ENCODE peak calls at places on chromosome 20, in four cellular contexts. E is activated B cell treated with CpG ODN at 0.5 μM for 24 hours, F is B cell, M is brain microvascular endothelial cell. Y is an unnamed sample.

GRCh38 chr20:17786221-17786718 is 86.5 kb downstream of the BANF2 start:
- DNase-seq in E (no peak), M (peak; percentile 54), F (no peak), Y (no peak)

GRCh38 chr20:41361757-41362747 is 4.6 kb downstream of the EMILIN3 start:
- DNase-seq in M (no peak), F (no peak), E (no peak), Y (no peak)

GRCh38 chr20:18683839-18684238 is 96.0 kb downstream of the DTD1 start:
- DNase-seq in E (no peak), F (no peak), M (no peak), Y (no peak)

GRCh38 chr20:38132910-38133501 is 32.1 kb downstream of the TGM2 start:
- DNase-seq in M (no peak), F (no peak), E (no peak), Y (no peak)

GRCh38 chr20:19114410-19114809 is 98.0 kb upstream of the SLC24A3 start:
- DNase-seq in E (no peak), F (no peak), M (no peak), Y (no peak)

GRCh38 chr20:38863024-38863851 is 57.7 kb downstream of the PPP1R16B start:
- DNase-seq in M (no peak), E (peak; percentile 52), F (peak; percentile 79), Y (no peak)

GRCh38 chr20:1618479-1618878 is 1.3 kb downstream of the SIRPB1 start:
- DNase-seq in F (no peak), E (no peak), M (no peak), Y (no peak)

GRCh38 chr20:44053046-44053445 is 133.9 kb downstream of the JPH2 start:
- DNase-seq in E (no peak), M (no peak), F (no peak), Y (peak; percentile 5)

GRCh38 chr20:7622399-7622961 is 317.8 kb downstream of the HAO1 start:
- DNase-seq in E (no peak), M (no peak), F (no peak), Y (no peak)

GRCh38 chr20:62523473-62524203 is 47.8 kb upstream of the GATA5 start:
- DNase-seq in F (no peak), M (no peak), E (no peak), Y (no peak)

GRCh38 chr20:51381557-51381956 is 161.0 kb downstream of the NFATC2 start:
- DNase-seq in F (no peak), E (no peak), M (no peak), Y (no peak)
- TF ChIP-seq CTCF in F (no peak), E (no peak), M (no peak), Y (no peak)

DNA sequence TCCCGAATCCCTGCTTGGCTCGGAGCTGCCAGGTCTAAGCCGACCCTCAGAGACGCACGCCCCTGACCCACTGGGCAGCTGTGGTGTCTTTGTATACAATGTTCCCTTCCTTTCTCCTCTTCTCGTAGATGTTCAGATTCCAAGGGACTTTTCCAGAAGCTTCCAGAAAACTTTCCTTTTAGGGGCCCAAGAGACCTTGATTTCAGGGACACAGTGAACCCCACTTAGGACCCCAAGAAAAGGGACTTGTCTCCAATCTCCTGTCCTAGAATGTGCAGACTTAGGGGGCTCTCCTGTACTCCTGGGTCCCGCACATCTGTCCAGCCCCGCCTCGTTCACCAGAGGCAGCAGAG is 103.5 kb downstream of the EDN3 start:
- DNase-seq in E (no peak), F (no peak), M (no peak), Y (no peak)
- TF ChIP-seq CTCF in E (no peak), F (peak; percentile 32), M (no peak), Y (peak; percentile 2)

DNA sequence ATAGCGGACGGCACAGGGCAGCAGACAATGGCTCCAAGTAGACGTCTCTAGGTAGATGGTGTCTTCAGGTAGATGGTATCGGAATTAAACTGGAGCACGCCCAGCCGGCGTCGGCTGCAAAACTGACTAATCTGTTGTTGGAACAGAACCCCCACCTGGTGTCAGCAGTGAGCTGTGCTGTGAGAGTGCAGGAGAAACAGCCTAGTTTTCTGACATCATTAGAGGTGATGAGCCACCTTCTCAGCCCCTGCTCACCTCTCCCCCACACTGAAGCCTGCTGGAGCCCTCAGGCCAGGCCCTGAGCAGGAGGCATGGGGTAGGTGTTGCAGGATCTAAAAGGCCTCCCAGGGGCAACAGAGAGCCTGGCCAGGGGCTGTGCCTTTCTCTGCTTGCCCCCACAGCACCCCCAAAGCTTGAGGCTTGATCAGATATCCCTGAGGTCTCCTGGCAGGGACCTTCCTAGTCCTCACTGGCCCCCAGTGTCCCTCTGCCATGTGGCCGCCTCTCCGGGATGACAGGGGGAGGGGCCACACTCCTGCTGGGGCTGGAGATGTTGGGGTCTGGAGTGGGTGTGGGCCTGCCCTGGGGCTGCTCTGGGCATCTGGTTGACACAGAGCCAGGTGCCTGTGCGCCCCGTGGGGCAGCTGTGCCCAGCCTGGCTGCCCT is 6.9 kb upstream of the HELZ2 start:
- DNase-seq in F (peak; percentile 79), M (peak; percentile 31), E (no peak), Y (no peak)
- TF ChIP-seq CTCF in F (peak; percentile 71), M (peak; percentile 73), E (no peak), Y (peak; percentile 45)

DNA sequence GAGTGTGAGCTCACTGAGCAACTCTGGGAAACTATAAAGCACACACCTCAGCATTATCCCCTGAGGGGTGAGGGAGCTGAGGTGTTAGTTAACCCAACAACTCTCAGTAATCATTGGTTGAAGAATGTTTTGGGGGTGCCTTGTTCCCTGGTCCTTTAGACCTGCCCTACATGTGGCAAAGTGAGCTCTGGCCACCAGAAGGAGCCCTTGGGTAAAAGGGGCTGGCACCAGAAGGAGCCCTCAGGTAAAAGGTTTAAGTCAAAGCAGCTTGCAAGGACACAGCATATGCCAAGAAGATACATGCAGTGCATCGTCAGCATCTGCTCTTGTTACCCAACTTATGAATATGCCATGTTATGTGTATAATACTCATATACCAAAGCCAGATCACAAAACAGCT is 1081.7 kb downstream of the KIF16B start:
- DNase-seq in M (no peak), F (no peak), E (no peak), Y (no peak)
- TF ChIP-seq CTCF in M (peak; percentile 61), F (peak; percentile 13), E (no peak), Y (peak; percentile 41)

DNA sequence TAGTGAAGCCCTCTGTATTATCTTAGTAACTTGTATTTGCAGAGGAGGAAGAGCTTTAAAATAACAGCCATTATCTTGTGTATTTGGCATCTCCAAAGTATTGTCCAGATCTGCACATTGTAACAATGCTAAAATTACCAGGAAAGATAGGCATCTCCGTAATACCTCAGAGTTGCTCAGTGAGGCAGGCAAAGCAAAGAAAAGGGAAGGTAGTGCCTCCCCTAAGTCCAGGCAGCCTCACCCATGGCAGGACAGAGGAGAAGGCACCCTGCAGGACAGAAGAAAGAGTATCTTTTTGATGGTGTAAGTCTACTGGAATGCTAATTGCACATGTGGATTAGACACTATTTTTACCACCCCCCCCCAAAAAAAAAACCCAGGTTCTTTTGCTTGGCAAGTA is 13.6 kb upstream of the SSTR4 start:
- DNase-seq in F (no peak), E (no peak), M (no peak), Y (no peak)
- TF ChIP-seq CTCF in F (no peak), E (no peak), M (no peak), Y (no peak)

GRCh38 chr20:35151739-35152138 is 4.6 kb upstream of the EDEM2 start:
- DNase-seq in E (no peak), F (no peak), M (no peak), Y (no peak)

GRCh38 chr20:35144694-35145093 is 2.4 kb downstream of the EDEM2 start:
- DNase-seq in F (peak; percentile 73), M (no peak), E (no peak), Y (no peak)

GRCh38 chr20:35146922-35147574 is at the start of gene EDEM2:
- DNase-seq in M (peak; percentile 96), F (peak; percentile 89), E (peak; percentile 89), Y (peak; percentile 97)

GRCh38 chr20:35145141-35145564 is 2.0 kb downstream of the EDEM2 start:
- DNase-seq in F (peak; percentile 44), M (peak; percentile 22), E (no peak), Y (no peak)

GRCh38 chr20:35146299-35146921 is 726 bp downstream of the EDEM2 start:
- DNase-seq in E (peak; percentile 22), F (no peak), M (no peak), Y (peak; percentile 49)
- TF ChIP-seq CTCF in E (no peak), F (no peak), M (peak; percentile 23), Y (peak; percentile 33)

GRCh38 chr20:32440069-32440757 is 82.1 kb downstream of the ASXL1 start:
- DNase-seq in F (peak; percentile 2), M (no peak), E (no peak), Y (no peak)
- TF ChIP-seq CTCF in F (no peak), M (no peak), E (no peak), Y (no peak)

DNA sequence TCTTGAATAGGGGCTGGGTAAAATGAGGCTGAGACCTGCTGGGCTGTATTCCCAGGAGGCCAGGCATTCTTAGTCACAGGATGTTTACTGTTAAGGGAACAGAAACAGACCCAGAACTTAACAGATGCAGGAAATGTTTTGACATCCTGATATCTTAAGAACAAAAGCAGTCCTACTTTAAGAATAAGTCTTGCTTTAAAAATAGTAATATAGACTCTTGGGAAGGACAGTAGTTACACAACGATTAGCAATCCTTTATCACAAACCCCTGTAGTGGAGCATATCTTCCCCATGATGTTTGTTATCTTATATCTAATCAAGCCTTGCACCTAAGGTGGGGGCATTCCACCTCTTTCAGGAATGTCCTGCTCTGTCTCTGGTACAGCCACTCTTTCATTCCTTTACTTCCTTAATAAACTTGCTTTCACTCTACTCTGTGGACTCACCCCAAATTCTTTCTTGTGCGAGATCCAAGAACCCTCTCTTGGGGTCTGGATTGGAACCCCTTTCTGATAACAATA is 493.7 kb upstream of the SULF2 start:
- DNase-seq in E (no peak), F (no peak), M (no peak), Y (no peak)
- TF ChIP-seq CTCF in E (no peak), F (no peak), M (no peak), Y (no peak)

GRCh38 chr20:63538204-63539091 is 1.3 kb upstream of the PTK6 start:
- DNase-seq in M (no peak), F (no peak), E (no peak), Y (no peak)
- TF ChIP-seq CTCF in M (no peak), F (peak; percentile 64), E (no peak), Y (no peak)